ENCODE peak calls at places on chromosomes 4 and X, in five cellular contexts. S, B, X, C and A are unnamed samples.

GRCh38 chr4:139229534-139230039 is 50.4 kb downstream of the MGARP start:
- DNase-seq in B (no peak), S (no peak), X (peak), C (peak), A (peak)

GRCh38 chrX:150063138-150063518 is 124.8 kb upstream of the EOLA2 start:
- DNase-seq in X (no peak), B (no peak), S (no peak), C (no peak), A (no peak)

GRCh38 chr4:80301884-80302283 is 33.6 kb upstream of the CFAP299 start:
- DNase-seq in X (no peak), B (no peak), C (no peak), S (no peak), A (no peak)

GRCh38 chr4:13088726-13089658 is 395.1 kb downstream of the RAB28 start:
- DNase-seq in X (no peak), B (no peak), S (no peak), C (peak), A (peak)

GRCh38 chrX:3638280-3638873 is 75.1 kb downstream of the PRKX start:
- DNase-seq in C (no peak), X (peak), S (no peak), B (no peak), A (peak)

GRCh38 chr4:17544831-17545234 is 29.9 kb downstream of the CLRN2 start:
- DNase-seq in B (no peak), X (no peak), C (peak), S (no peak), A (no peak)

GRCh38 chrX:46044486-46044885 is 500.7 kb downstream of the ZNF674 start:
- DNase-seq in C (no peak), X (no peak), S (no peak), B (no peak), A (peak)

GRCh38 chrX:67781132-67781531 is 237.3 kb downstream of the AR start:
- DNase-seq in B (no peak), X (no peak), S (peak), C (no peak), A (no peak)

GRCh38 chrX:13750204-13750603 is 15.7 kb downstream of the OFD1 start:
- DNase-seq in S (no peak), B (no peak), X (peak), C (no peak), A (peak)

GRCh38 chr4:147479817-147480216 is 1.1 kb upstream of the EDNRA start:
- DNase-seq in C (no peak), X (no peak), S (no peak), B (no peak), A (peak)

GRCh38 chr4:144955104-144955503 is 142.9 kb downstream of the ANAPC10 start:
- DNase-seq in X (no peak), B (no peak), S (no peak), C (no peak), A (no peak)

GRCh38 chrX:104347860-104348259 is 93.1 kb upstream of the ESX1 start:
- DNase-seq in C (no peak), B (no peak), X (no peak), S (no peak), A (peak)

GRCh38 chrX:10015711-10016515 is 48.8 kb downstream of the CLDN34 start:
- DNase-seq in S (peak), X (peak), C (no peak), B (peak), A (no peak)

GRCh38 chrX:39550795-39551361 is 546.9 kb downstream of the BCOR start:
- DNase-seq in X (no peak), C (no peak), B (no peak), S (no peak), A (no peak)

GRCh38 chr4:145301386-145302080 is 121.1 kb upstream of the OTUD4 start:
- DNase-seq in B (no peak), X (no peak), S (no peak), C (no peak), A (peak)

GRCh38 chrX:107675823-107676555 is 47.7 kb downstream of the PRPS1 start:
- DNase-seq in X (no peak), C (no peak), S (peak), B (peak), A (peak)

GRCh38 chr4:70734971-70735370 is 13.2 kb downstream of the RUFY3 start:
- DNase-seq in X (no peak), C (no peak), B (no peak), S (no peak), A (no peak)

GRCh38 chrX:130282151-130282550 is 13.5 kb upstream of the ZNF280C start:
- DNase-seq in B (no peak), S (no peak), C (no peak), X (no peak), A (no peak)

GRCh38 chrX:13659057-13659456 is 6.1 kb downstream of the TCEANC start:
- DNase-seq in S (no peak), X (no peak), B (no peak), C (no peak), A (peak)

GRCh38 chr4:75673959-75674328 is 733 bp upstream of the G3BP2 start:
- DNase-seq in X (peak), C (no peak), S (no peak), B (no peak), A (no peak)

GRCh38 chr4:111952708-111953107 is 192.5 kb upstream of the FAM241A start:
- DNase-seq in S (no peak), C (no peak), B (no peak), X (no peak), A (no peak)

GRCh38 chrX:66255359-66255967 is 91.4 kb downstream of the HEPH start:
- DNase-seq in B (no peak), X (no peak), C (no peak), S (no peak), A (no peak)

GRCh38 chrX:40154229-40154852 is 56.6 kb upstream of the BCOR start:
- DNase-seq in C (no peak), X (peak), B (no peak), S (peak), A (no peak)

GRCh38 chr4:6887591-6888371 is 21.8 kb upstream of the TBC1D14 start:
- DNase-seq in B (no peak), X (no peak), S (peak), C (no peak), A (no peak)

GRCh38 chr4:5900844-5901243 is 8.0 kb upstream of the CRMP1 start:
- DNase-seq in B (no peak), X (no peak), S (no peak), C (no peak), A (no peak)

GRCh38 chrX:37959212-37960021 is 46.9 kb upstream of the SYTL5 start:
- DNase-seq in B (no peak), X (no peak), S (no peak), C (no peak), A (no peak)

GRCh38 chr4:179634862-179635261 is 2192.6 kb upstream of the AGA start:
- DNase-seq in C (no peak), B (no peak), S (no peak), X (no peak), A (peak)

GRCh38 chr4:1329408-1330371 is 17.3 kb upstream of the UVSSA start:
- DNase-seq in C (no peak), B (no peak), X (no peak), S (peak), A (peak)

GRCh38 chr4:10083861-10084641 is 32.5 kb downstream of the WDR1 start:
- DNase-seq in B (peak), S (peak), C (no peak), X (no peak), A (no peak)

GRCh38 chr4:59247032-59247431 is 1953.1 kb upstream of the ADGRL3 start:
- DNase-seq in C (peak), X (no peak), B (no peak), S (no peak), A (peak)

GRCh38 chr4:122744229-122744628 is 11.7 kb downstream of the BBS12 start:
- DNase-seq in S (no peak), X (no peak), C (no peak), B (no peak), A (peak)

GRCh38 chr4:142345909-142346308 is 500.2 kb downstream of the INPP4B start:
- DNase-seq in S (no peak), C (no peak), X (no peak), B (no peak), A (no peak)

GRCh38 chr4:186624951-186625350 is 69.6 kb upstream of the MTNR1A start:
- DNase-seq in B (no peak), S (no peak), C (no peak), X (peak), A (no peak)

GRCh38 chr4:33262809-33263208 is 2542.6 kb downstream of the PCDH7 start:
- DNase-seq in X (no peak), B (no peak), C (no peak), S (no peak), A (peak)

GRCh38 chr4:148425327-148426110 is 16.7 kb downstream of the NR3C2 start:
- DNase-seq in B (no peak), X (no peak), S (no peak), C (no peak), A (no peak)

GRCh38 chr4:56388311-56388710 is 1.0 kb upstream of the AASDH start:
- DNase-seq in B (no peak), S (no peak), X (no peak), C (no peak), A (peak)

GRCh38 chr4:161419822-161420221 is 744.0 kb downstream of the FSTL5 start:
- DNase-seq in B (no peak), C (no peak), X (peak), S (no peak), A (peak)
- TF ChIP-seq CTCF in B (no peak), C (no peak), X (peak), S (no peak), A (no peak)

GRCh38 chr4:89556596-89557305 is 249.2 kb upstream of the GPRIN3 start:
- DNase-seq in S (no peak), B (no peak), X (no peak), C (no peak), A (peak)

GRCh38 chr4:89563431-89563830 is 255.8 kb upstream of the GPRIN3 start:
- DNase-seq in S (no peak), X (no peak), C (no peak), B (no peak), A (no peak)

GRCh38 chr4:89561051-89561450 is 253.5 kb upstream of the GPRIN3 start:
- DNase-seq in B (no peak), X (peak), C (no peak), S (no peak), A (no peak)

GRCh38 chr4:89562715-89563114 is 255.1 kb upstream of the GPRIN3 start:
- DNase-seq in X (no peak), C (no peak), S (no peak), B (no peak), A (no peak)

GRCh38 chr4:89558147-89558546 is 250.5 kb upstream of the GPRIN3 start:
- DNase-seq in S (no peak), C (no peak), B (no peak), X (peak), A (peak)
- TF ChIP-seq CTCF in S (no peak), C (peak), B (no peak), X (peak), A (peak)

GRCh38 chrX:119292445-119292844 is 56.4 kb downstream of the PGRMC1 start:
- DNase-seq in B (no peak), S (no peak), X (peak), C (no peak), A (peak)

DNA sequence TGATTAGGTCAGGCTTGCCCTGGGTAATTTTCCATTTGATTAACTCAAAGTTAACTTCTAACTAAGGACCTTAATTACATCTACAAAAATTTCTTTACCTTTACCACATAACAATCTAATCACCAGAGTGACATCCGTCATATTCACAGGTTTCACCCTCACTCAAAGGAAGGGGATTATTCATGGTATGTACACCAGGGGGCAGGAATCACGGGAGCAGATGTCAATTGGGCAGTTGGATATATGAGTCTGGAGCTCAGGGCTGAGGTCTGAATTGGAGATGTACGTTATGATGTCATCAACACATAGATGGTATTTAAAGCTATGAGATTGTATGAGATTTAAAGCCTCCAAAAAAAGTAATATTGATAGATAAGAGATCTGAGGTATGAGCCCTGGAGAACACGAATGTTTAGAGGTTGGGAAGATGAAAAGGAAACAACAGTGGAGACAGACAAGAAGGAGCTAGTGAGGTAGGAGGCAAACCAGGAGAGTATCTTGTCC is 52.9 kb downstream of the PGRMC1 start:
- DNase-seq in S (no peak), X (no peak), B (no peak), C (no peak), A (no peak)
- TF ChIP-seq CTCF in S (no peak), X (peak), B (no peak), C (no peak), A (peak)

GRCh38 chrX:136158685-136159084 is 11.4 kb downstream of the FHL1 start:
- DNase-seq in C (no peak), S (no peak), B (no peak), X (no peak), A (no peak)

GRCh38 chrX:136159615-136160025 is 12.3 kb downstream of the FHL1 start:
- DNase-seq in S (no peak), C (peak), X (no peak), B (no peak), A (peak)

GRCh38 chrX:136162827-136163427 is 15.6 kb downstream of the FHL1 start:
- DNase-seq in S (peak), X (peak), C (no peak), B (peak), A (peak)

GRCh38 chrX:136166221-136166855 is 19.0 kb downstream of the FHL1 start:
- DNase-seq in X (peak), S (no peak), C (no peak), B (no peak), A (peak)

GRCh38 chrX:136163694-136164093 is 16.4 kb downstream of the FHL1 start:
- DNase-seq in S (no peak), X (no peak), B (no peak), C (no peak), A (no peak)
- TF ChIP-seq CTCF in S (no peak), X (no peak), B (no peak), C (no peak), A (no peak)

GRCh38 chr4:8330821-8331566 is 61.4 kb downstream of the HTRA3 start:
- DNase-seq in S (peak), B (peak), X (no peak), C (no peak), A (peak)
- TF ChIP-seq CTCF in S (no peak), B (no peak), X (no peak), C (no peak), A (no peak)

GRCh38 chrX:81280148-81280547 is 78.2 kb downstream of the SH3BGRL start:
- DNase-seq in B (no peak), C (no peak), S (no peak), X (no peak), A (no peak)
- TF ChIP-seq CTCF in B (no peak), C (no peak), S (no peak), X (peak), A (no peak)

GRCh38 chr4:102620697-102621497 is 119.7 kb downstream of the NFKB1 start:
- DNase-seq in C (peak), B (no peak), X (peak), S (no peak), A (peak)
- TF ChIP-seq CTCF in C (peak), B (peak), X (peak), S (peak), A (peak)

DNA sequence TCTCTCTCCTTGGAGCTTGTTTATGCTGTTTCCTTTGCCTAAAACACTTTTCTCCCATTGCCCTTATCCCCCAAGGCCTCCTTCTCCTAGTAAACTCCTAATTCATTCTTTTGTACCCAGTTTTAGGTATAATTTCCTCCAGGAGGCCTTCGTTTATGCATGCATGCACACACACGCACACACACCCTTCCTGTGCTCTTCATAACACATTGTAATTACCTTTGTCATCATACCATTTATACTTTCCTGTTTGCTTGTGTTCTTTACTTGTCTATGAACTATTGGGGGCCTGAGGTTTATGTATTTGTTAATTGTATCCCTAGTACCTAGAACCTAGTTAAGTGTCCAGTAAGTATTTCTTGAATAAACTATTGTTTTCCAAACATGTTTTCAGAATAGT is 45.5 kb downstream of the XIAP start:
- DNase-seq in C (no peak), X (no peak), B (no peak), S (no peak), A (no peak)
- TF ChIP-seq CTCF in C (no peak), X (no peak), B (no peak), S (no peak), A (no peak)